ENCODE peak calls at places on chromosomes 11 and 22, in ten cellular contexts. X is uterus, A is body of pancreas, V is right lobe of liver, Z is prostate gland, H is ovary, I is testis, P is thyroid gland, N is lower leg skin, C is HCT116. Y is an unnamed sample.

GRCh38 chr11:76788661-76789442 is 5.7 kb downstream of the TSKU start:
- DNase-seq in P (peak; percentile 92), A (peak; percentile 80), X (peak; percentile 26), C (peak; percentile 85), Z (peak; percentile 93), I (no peak), N (peak; percentile 79), V (peak; percentile 75), H (no peak), Y (no peak)

GRCh38 chr11:78226684-78227680 is 38.3 kb downstream of the USP35 start:
- DNase-seq in Z (no peak), P (no peak), A (no peak), X (no peak), I (no peak), N (no peak), H (no peak), C (no peak), V (no peak), Y (no peak)

GRCh38 chr22:36009085-36009484 is 19.5 kb downstream of the RBFOX2 start:
- DNase-seq in H (no peak), A (no peak), N (no peak), I (no peak), V (no peak), Z (no peak), X (no peak), P (no peak), C (no peak), Y (no peak)

GRCh38 chr22:32695451-32695891 is 106.0 kb upstream of the TIMP3 start:
- DNase-seq in C (peak; percentile 21), N (no peak), Z (no peak), V (no peak), A (no peak), X (no peak), P (no peak), H (no peak), I (no peak), Y (peak; percentile 40)

GRCh38 chr11:74417860-74418508 is 19.8 kb upstream of the PGM2L1 start:
- DNase-seq in C (no peak), H (no peak), Z (no peak), A (no peak), N (no peak), I (no peak), V (no peak), P (peak; percentile 40), X (no peak), Y (no peak)

GRCh38 chr11:613369-613968 is 2.3 kb downstream of the IRF7 start:
- DNase-seq in A (peak; percentile 73), P (peak; percentile 68), X (peak; percentile 23), N (peak; percentile 65), H (no peak), Z (peak; percentile 63), C (peak; percentile 59), V (peak; percentile 88), I (peak; percentile 89), Y (no peak)

GRCh38 chr11:93525601-93526000 is 17.6 kb downstream of the SMCO4 start:
- DNase-seq in H (no peak), I (no peak), A (no peak), V (no peak), X (no peak), P (no peak), N (no peak), Z (no peak), C (no peak), Y (no peak)

GRCh38 chr11:97610000-97610399 is 1220.2 kb downstream of the JRKL start:
- DNase-seq in A (no peak), Z (no peak), C (no peak), V (no peak), I (no peak), X (no peak), P (no peak), N (no peak), H (no peak), Y (no peak)

GRCh38 chr22:22201185-22201924 is 43.2 kb upstream of the VPREB1 start:
- DNase-seq in H (no peak), X (no peak), P (no peak), Z (no peak), V (peak; percentile 63), A (peak; percentile 57), I (no peak), N (no peak), C (no peak), Y (peak; percentile 17)

GRCh38 chr11:111378773-111379499 is at the start of gene POU2AF1:
- DNase-seq in A (no peak), C (no peak), X (no peak), H (no peak), Z (no peak), P (peak; percentile 93), I (no peak), V (no peak), N (peak; percentile 32), Y (no peak)

GRCh38 chr22:41557401-41558240 is 3.2 kb upstream of the CSDC2 start:
- DNase-seq in C (no peak), A (peak; percentile 76), P (peak; percentile 68), V (peak; percentile 89), X (peak; percentile 83), N (no peak), H (peak; percentile 95), Z (no peak), I (peak; percentile 90), Y (no peak)

GRCh38 chr11:118522571-118523072 is 4.7 kb upstream of the TTC36 start:
- DNase-seq in A (peak; percentile 48), N (no peak), X (no peak), H (no peak), I (peak; percentile 66), C (no peak), P (peak; percentile 5), Z (no peak), V (no peak), Y (no peak)

GRCh38 chr11:100930185-100930778 is 199.3 kb downstream of the PGR start:
- DNase-seq in X (no peak), P (no peak), V (no peak), H (no peak), N (no peak), C (peak; percentile 47), I (no peak), A (no peak), Z (peak; percentile 9), Y (no peak)

GRCh38 chr11:65112551-65113360 is 1.1 kb downstream of the TM7SF2 start:
- DNase-seq in A (peak; percentile 76), P (peak; percentile 76), V (peak; percentile 73), H (peak; percentile 78), I (peak; percentile 68), C (no peak), N (no peak), X (peak; percentile 46), Z (no peak), Y (no peak)

GRCh38 chr11:64094463-64095223 is 58.9 kb downstream of the FLRT1 start:
- DNase-seq in A (no peak), P (no peak), N (no peak), H (no peak), Z (no peak), I (no peak), X (no peak), V (no peak), C (peak; percentile 76), Y (peak; percentile 99)

GRCh38 chr11:33187851-33188722 is 26.8 kb upstream of the CSTF3 start:
- DNase-seq in Z (no peak), P (no peak), V (no peak), N (no peak), A (no peak), H (no peak), X (no peak), I (no peak), C (no peak), Y (no peak)

GRCh38 chr22:43158778-43159483 is 7.6 kb downstream of the TSPO start:
- DNase-seq in P (no peak), C (no peak), X (no peak), N (no peak), Z (no peak), H (no peak), I (no peak), A (no peak), V (no peak), Y (no peak)
- TF ChIP-seq POLR2A in P (no peak), C (no peak), X (no peak), N (no peak), Z (no peak), H (no peak), I (no peak), A (no peak), V (no peak), Y (no peak)

GRCh38 chr22:47084226-47084625 is 321.8 kb downstream of the TBC1D22A start:
- DNase-seq in I (no peak), Z (no peak), N (no peak), X (no peak), A (no peak), V (no peak), C (no peak), P (peak; percentile 13), H (no peak), Y (no peak)
- TF ChIP-seq POLR2A in I (no peak), Z (no peak), N (no peak), X (no peak), A (no peak), V (no peak), C (no peak), P (no peak), H (no peak), Y (no peak)

DNA sequence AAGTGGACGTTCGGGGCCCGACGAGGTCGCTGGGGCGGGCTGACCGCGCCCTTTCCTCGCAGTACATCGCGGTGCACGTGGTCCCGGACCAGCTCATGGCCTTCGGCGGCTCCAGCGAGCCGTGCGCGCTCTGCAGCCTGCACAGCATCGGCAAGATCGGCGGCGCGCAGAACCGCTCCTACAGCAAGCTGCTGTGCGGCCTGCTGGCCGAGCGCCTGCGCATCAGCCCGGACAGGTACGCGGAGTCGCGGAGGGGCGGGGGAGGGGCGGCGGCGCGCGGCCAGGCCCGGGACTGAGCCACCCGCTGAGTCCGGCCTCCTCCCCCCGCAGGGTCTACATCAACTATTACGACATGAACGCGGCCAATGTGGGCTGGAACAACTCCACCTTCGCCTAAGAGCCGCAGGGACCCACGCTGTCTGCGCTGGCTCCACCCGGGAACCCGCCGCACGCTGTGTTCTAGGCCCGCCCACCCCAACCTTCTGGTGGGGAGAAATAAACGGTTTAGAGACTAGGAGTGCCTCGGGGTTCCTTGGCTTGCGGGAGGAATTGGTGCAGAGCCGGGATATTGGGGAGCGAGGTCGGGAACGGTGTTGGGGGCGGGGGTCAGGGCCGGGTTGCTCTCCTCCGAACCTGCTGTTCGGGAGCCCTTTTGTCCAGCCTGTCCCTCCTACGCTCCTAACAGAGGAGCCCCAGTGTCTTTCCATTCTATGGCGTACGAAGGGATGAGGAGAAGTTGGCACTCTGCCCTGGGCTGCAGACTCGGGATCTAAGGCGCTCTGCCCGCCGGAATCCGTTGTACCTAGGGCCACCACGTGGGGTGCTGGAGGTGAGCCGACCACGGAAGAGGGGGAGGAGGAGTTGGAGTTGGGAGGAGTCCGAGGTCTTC is 771 bp downstream of the MIF start:
- DNase-seq in I (peak; percentile 84), C (peak; percentile 76), X (peak; percentile 78), P (peak; percentile 90), V (peak; percentile 85), H (peak; percentile 86), N (peak; percentile 55), A (peak; percentile 88), Z (peak; percentile 84), Y (no peak)
- TF ChIP-seq POLR2A in I (no peak), C (no peak), X (no peak), P (no peak), V (no peak), H (peak; percentile 24), N (no peak), A (no peak), Z (peak; percentile 28), Y (no peak)

DNA sequence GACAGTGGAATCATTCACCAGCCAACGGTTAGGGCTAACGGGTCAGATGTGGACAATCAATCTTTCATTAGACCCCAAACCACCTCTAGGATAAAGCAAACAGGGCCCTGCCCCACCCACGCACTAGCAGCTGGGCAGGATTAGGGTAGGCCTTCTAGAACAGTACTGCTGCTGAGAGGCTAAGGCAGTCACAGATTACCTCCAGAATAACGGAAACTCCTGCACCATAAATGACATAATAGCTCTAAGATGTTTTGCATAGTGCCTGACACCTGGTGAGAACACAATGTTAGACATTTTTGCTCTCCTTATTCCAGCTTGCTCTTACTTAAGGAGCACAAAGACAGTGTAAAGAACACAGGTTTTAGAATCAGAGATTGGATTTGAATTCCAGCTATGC is 1.8 kb downstream of the SYTL2 start:
- DNase-seq in Z (no peak), V (no peak), P (no peak), N (no peak), H (no peak), X (no peak), C (no peak), A (no peak), I (no peak), Y (no peak)
- TF ChIP-seq POLR2A in Z (no peak), V (no peak), P (no peak), N (no peak), H (no peak), X (no peak), C (no peak), A (no peak), I (no peak), Y (no peak)